ENCODE peak calls at places on chromosomes 2 and 18, in nine cellular contexts. J, E, A, T, U, N, S, O and C are unnamed samples.

GRCh38 chr2:130261970-130262760 is 63.9 kb upstream of the TUBA3E start:
- DNase-seq in J (no peak), E (no peak), A (no peak), T (no peak), U (no peak), N (no peak), S (peak), O (no peak), C (no peak)

GRCh38 chr2:71069376-71069775 is 928 bp downstream of the NAGK start:
- DNase-seq in J (peak), E (no peak), A (no peak), T (no peak), U (peak), N (no peak), S (no peak), O (no peak), C (no peak)

GRCh38 chr2:71150082-71150816 is 19.8 kb downstream of the MPHOSPH10 start:
- DNase-seq in J (no peak), E (no peak), A (no peak), T (no peak), U (no peak), N (no peak), S (peak), O (no peak), C (no peak)

GRCh38 chr2:96091141-96091710 is 25.1 kb downstream of the ADRA2B start:
- DNase-seq in J (no peak), E (peak), A (no peak), T (no peak), U (no peak), N (peak), S (no peak), O (peak), C (no peak)

GRCh38 chr2:41024806-41025205 is 572.9 kb upstream of the SLC8A1 start:
- DNase-seq in J (no peak), E (no peak), A (no peak), T (no peak), U (no peak), N (no peak), S (no peak), O (no peak), C (no peak)

GRCh38 chr18:59042477-59042842 is 97.2 kb upstream of the SEC11C start:
- DNase-seq in J (no peak), E (no peak), A (no peak), T (no peak), U (no peak), N (no peak), S (peak), O (no peak), C (no peak)

GRCh38 chr2:235641333-235641732 is 147.5 kb downstream of the AGAP1 start:
- DNase-seq in J (no peak), E (no peak), A (no peak), T (no peak), U (no peak), N (no peak), S (peak), O (no peak), C (no peak)

GRCh38 chr2:190938761-190939335 is 58.2 kb downstream of the GLS start:
- DNase-seq in J (no peak), E (no peak), A (no peak), T (no peak), U (no peak), N (no peak), S (no peak), O (no peak), C (no peak)

GRCh38 chr2:225233234-225233633 is 166.3 kb upstream of the NYAP2 start:
- DNase-seq in J (peak), E (no peak), A (no peak), T (no peak), U (no peak), N (no peak), S (no peak), O (no peak), C (peak)

GRCh38 chr18:77899972-77900754 is 650.5 kb downstream of the GALR1 start:
- DNase-seq in J (peak), E (peak), A (no peak), T (no peak), U (no peak), N (peak), S (peak), O (no peak), C (no peak)

GRCh38 chr18:55502346-55502710 is 85.7 kb downstream of the TCF4 start:
- DNase-seq in J (no peak), E (no peak), A (no peak), T (no peak), U (no peak), N (no peak), S (no peak), O (no peak), C (no peak)

GRCh38 chr2:1743396-1744150 is 742 bp downstream of the PXDN start:
- DNase-seq in J (no peak), E (no peak), A (no peak), T (no peak), U (peak), N (no peak), S (peak), O (no peak), C (no peak)

GRCh38 chr18:73479472-73479871 is 611.7 kb upstream of the NETO1 start:
- DNase-seq in J (peak), E (no peak), A (no peak), T (no peak), U (no peak), N (no peak), S (no peak), O (no peak), C (no peak)

GRCh38 chr2:77831878-77832277 is 309.7 kb upstream of the LRRTM4 start:
- DNase-seq in J (no peak), E (no peak), A (peak), T (no peak), U (no peak), N (no peak), S (no peak), O (no peak), C (no peak)

GRCh38 chr2:200695178-200695930 is 109.5 kb downstream of the AOX1 start:
- DNase-seq in J (no peak), E (no peak), A (no peak), T (peak), U (no peak), N (peak), S (peak), O (no peak), C (no peak)

GRCh38 chr18:72898870-72899840 is 31.4 kb upstream of the NETO1 start:
- DNase-seq in J (no peak), E (no peak), A (peak), T (no peak), U (no peak), N (no peak), S (no peak), O (no peak), C (no peak)

GRCh38 chr18:22822024-22822423 is 111.1 kb upstream of the RBBP8 start:
- DNase-seq in J (peak), E (peak), A (no peak), T (no peak), U (no peak), N (no peak), S (peak), O (no peak), C (no peak)

GRCh38 chr2:1891971-1892486 is 147.7 kb upstream of the PXDN start:
- DNase-seq in J (no peak), E (no peak), A (no peak), T (no peak), U (no peak), N (no peak), S (no peak), O (no peak), C (no peak)

GRCh38 chr2:79638410-79638809 is 125.6 kb downstream of the CTNNA2 start:
- DNase-seq in J (no peak), E (no peak), A (no peak), T (no peak), U (no peak), N (no peak), S (no peak), O (no peak), C (no peak)

DNA sequence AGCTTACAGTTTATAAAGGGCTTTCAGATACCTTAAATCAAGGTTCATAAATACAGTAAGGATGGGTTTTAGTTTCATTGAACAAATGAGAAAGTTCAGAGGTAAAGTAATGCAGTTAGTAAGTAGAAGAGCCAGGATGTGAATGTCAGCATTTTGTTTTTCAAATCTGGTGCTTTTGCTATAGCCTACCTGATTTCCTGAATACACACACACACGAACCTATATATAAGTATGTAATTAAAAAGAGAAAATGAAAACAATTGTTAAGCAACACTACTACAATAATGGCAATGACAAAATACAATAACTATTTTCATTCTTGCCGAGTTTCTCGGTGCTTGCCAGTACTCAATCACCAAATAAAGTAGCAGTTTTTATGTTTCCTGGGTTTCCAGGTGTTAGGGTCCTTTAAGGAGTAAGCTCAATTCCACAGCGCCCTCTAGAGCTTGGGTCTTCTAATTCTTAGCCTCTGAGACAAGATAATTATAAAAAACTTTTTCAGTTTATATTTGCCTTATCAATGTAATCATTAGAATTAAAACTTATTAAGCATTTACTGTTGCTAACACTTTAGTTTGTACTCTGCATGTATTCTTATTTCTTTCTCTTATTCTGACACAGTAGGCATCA is 512.9 kb upstream of the ACVR2A start:
- DNase-seq in J (peak), E (peak), A (peak), T (peak), U (no peak), N (no peak), S (peak), O (no peak), C (no peak)
- TF ChIP-seq CTCF in J (peak), E (peak), A (peak), T (peak), U (no peak), N (peak), S (peak), O (peak), C (peak)

GRCh38 chr18:32440478-32440877 is 30.2 kb downstream of the GAREM1 start:
- DNase-seq in J (no peak), E (no peak), A (no peak), T (no peak), U (no peak), N (no peak), S (no peak), O (no peak), C (no peak)

GRCh38 chr18:32441536-32441935 is 29.1 kb downstream of the GAREM1 start:
- DNase-seq in J (no peak), E (no peak), A (no peak), T (no peak), U (no peak), N (no peak), S (peak), O (no peak), C (no peak)

GRCh38 chr18:32439241-32439640 is 31.4 kb downstream of the GAREM1 start:
- DNase-seq in J (no peak), E (no peak), A (no peak), T (no peak), U (no peak), N (no peak), S (no peak), O (no peak), C (no peak)

GRCh38 chr18:32438173-32438572 is 32.5 kb downstream of the GAREM1 start:
- DNase-seq in J (no peak), E (no peak), A (no peak), T (no peak), U (no peak), N (peak), S (no peak), O (peak), C (no peak)

GRCh38 chr18:32439802-32440201 is 30.9 kb downstream of the GAREM1 start:
- DNase-seq in J (no peak), E (peak), A (no peak), T (peak), U (no peak), N (no peak), S (peak), O (no peak), C (no peak)
- TF ChIP-seq CTCF in J (peak), E (peak), A (peak), T (peak), U (no peak), N (peak), S (peak), O (no peak), C (peak)

GRCh38 chr2:241218131-241219029 is 29.9 kb downstream of the ANO7 start:
- DNase-seq in J (no peak), E (peak), A (peak), T (peak), U (no peak), N (peak), S (peak), O (peak), C (no peak)
- TF ChIP-seq CTCF in J (peak), E (no peak), A (peak), T (peak), U (no peak), N (peak), S (peak), O (peak), C (no peak)

DNA sequence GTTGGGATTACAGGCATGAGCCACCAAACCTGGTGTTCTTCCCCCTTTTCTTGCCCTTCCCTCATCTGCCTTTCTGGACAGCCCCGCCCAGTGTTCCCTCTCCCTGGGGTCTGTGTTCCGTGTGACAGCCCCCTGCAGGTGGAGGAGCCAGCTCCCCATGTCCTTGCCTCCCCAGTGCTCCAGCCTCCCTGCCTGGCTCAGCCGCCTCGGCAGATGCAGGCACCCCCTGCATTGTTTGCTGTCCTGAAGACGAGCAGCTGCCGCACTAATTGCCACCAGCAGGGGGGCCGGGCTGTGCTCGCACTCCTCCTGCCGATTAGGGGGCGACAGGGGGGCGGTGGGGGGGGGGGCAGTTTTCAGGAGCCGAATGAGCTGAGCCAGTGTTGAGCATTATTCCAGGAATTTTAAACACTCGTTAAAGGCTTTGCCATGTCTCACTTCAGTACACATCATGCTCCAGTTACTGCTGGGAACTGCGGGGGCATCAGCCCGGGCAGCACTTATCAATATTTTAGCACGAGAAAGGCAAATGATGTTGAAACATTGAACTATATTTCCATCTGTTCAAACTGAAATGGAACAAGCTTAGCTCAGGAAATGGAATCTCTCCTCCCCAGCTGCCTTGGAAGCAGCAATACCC is 23.3 kb downstream of the SIX3 start:
- DNase-seq in J (no peak), E (peak), A (no peak), T (peak), U (no peak), N (no peak), S (no peak), O (no peak), C (no peak)
- TF ChIP-seq CTCF in J (peak), E (peak), A (peak), T (peak), U (no peak), N (peak), S (no peak), O (no peak), C (peak)

GRCh38 chr2:3519255-3520190 is at the start of gene ADI1:
- DNase-seq in J (peak), E (peak), A (peak), T (peak), U (peak), N (peak), S (peak), O (peak), C (peak)

GRCh38 chr2:3516831-3517230 is 2.5 kb downstream of the ADI1 start:
- DNase-seq in J (no peak), E (no peak), A (no peak), T (no peak), U (no peak), N (no peak), S (no peak), O (no peak), C (no peak)

GRCh38 chr2:3517948-3518495 is 1.3 kb downstream of the ADI1 start:
- DNase-seq in J (no peak), E (no peak), A (peak), T (no peak), U (no peak), N (no peak), S (no peak), O (no peak), C (no peak)

GRCh38 chr2:3520591-3520990 is 1.3 kb upstream of the ADI1 start:
- DNase-seq in J (no peak), E (no peak), A (no peak), T (no peak), U (no peak), N (no peak), S (no peak), O (no peak), C (no peak)

DNA sequence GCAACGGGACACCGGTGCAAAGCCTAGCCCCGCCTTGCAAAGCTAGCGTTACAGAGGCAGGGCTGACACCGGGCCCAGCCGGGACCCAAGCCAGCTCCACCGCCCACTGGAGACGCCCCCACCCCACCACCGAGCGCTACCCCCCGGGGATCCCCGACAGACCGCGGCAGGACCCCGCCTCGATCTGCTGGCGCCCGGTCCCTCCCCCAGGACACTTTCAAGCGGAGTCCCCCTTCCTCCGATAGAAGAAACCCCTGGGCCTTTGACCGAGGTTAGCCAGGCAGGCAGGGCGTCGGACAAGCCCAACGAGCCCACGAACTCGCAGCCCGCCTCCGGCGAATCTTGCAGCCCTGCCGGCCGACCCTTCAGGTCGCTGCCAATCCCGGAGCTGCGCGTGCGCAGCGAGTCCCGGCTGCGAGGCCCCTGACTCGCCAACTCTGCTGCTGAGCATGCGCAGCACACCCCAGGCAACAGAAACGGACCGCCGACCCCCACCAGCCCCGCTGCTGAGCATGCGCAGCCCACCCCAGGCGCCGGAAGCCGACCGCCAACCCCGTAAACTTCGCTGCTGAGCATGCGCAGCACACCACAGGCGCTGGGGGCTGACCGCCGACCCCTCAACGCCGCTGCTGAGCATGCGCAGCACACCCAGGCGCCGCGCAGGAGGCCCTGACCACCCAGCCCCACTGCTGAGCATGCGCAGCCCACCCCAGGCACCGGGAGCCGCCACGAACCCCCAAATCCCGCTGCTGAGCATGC is 656 bp downstream of the ADI1 start:
- DNase-seq in J (peak), E (peak), A (peak), T (peak), U (peak), N (peak), S (peak), O (peak), C (peak)
- TF ChIP-seq CTCF in J (no peak), E (no peak), A (peak), T (no peak), U (no peak), N (no peak), S (no peak), O (no peak), C (no peak)

DNA sequence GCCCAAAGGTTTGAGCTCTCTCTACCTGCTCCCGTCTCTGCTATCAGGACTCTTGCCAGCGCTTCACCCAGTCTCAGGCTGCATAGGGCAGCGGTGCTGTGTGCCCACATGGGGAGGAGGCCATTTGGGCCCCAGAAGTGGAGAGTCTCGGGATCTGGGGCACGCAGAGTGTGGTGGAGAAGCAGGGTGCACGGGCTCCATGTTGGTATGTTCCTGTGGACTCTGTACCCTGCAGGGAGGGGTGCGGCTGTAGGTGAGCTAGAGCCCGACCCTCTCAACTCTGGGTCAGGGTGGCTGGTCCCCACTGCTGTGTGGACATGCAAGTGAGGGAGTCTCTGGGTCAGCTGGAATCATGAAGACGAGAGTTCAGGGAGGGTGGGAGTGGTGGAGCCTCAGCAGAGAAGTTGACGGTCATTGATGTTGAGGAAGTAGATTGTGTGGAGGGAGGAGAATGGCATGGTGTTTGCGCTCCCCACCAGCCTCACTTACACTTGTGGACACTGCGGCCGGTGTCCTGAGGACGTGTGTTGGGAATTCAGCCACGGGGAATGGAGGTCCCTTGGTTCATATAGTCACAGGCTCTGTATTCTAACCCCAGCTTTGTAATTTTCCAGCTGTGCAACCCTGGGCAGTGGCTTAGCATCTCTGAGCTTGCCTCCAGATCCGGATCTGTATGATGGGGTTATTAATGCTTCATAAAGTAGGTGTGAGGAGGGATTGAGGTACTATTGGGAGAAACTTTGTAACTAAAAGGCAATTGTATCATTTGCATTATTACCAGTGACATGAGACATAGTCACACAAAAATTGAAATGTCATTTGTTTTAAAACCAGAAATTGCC is 829 bp upstream of the PSD4 start:
- DNase-seq in J (no peak), E (no peak), A (no peak), T (no peak), U (no peak), N (no peak), S (no peak), O (no peak), C (no peak)
- TF ChIP-seq CTCF in J (no peak), E (no peak), A (no peak), T (no peak), U (no peak), N (no peak), S (no peak), O (no peak), C (no peak)

GRCh38 chr2:46915281-46915810 is at the start of gene MCFD2:
- DNase-seq in J (no peak), E (no peak), A (no peak), T (no peak), U (peak), N (peak), S (peak), O (no peak), C (no peak)
- TF ChIP-seq CTCF in J (no peak), E (no peak), A (no peak), T (no peak), U (no peak), N (no peak), S (no peak), O (no peak), C (no peak)

DNA sequence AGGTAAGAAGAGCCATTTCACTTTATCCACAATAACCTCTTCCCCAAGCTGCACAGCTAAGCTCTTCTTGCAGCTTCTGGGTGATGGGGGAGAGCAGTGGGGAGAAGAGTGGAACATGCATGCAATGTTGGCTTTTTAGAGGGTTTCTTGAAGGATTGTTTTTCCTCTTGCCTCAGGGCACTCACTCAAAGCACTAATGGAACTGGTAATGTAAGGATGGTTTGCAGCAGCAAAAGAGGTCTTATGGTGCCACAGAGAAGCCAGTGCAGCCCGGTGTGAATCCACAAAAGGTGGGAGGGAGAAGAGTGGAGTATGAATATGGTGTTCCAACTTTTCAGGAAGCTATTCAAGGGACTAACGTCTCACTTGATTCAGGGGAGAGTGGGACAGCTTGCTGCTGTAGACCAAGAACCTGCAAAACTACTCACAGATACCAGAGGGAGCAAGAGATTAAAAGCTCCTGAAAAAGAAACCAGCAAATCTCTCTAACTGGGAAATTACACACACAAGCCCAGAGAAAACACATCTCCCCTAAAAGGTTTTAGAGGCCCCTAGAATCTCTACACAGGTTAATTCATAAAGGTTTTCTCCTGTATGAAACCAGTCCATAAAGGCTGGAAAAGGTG is 116.4 kb downstream of the CHN1 start:
- DNase-seq in J (peak), E (no peak), A (no peak), T (no peak), U (no peak), N (no peak), S (no peak), O (no peak), C (no peak)
- TF ChIP-seq CTCF in J (peak), E (no peak), A (no peak), T (no peak), U (no peak), N (no peak), S (no peak), O (no peak), C (no peak)